ENCODE peak calls at places on chromosomes 5 and 9, in nine cellular contexts. One of them, this sample, is unnamed.

GRCh38 chr5:17151686-17152085 is 65.7 kb upstream of the BASP1 start:
- DNase-seq in omental fat pad: no peak
- DNase-seq in stomach: no peak
- DNase-seq in WTC11: peak
- DNase-seq in PC-9: no peak
- DNase-seq in fibroblast of lung: peak
- DNase-seq in heart left ventricle: no peak
- DNase-seq in bronchial epithelial cell: no peak
- DNase-seq in neural progenitor cell: peak
- DNase-seq in this sample: no peak

GRCh38 chr5:56534102-56534501 is 281.2 kb upstream of the MAP3K1 start:
- DNase-seq in heart left ventricle: no peak
- DNase-seq in omental fat pad: no peak
- DNase-seq in fibroblast of lung: peak
- DNase-seq in PC-9: peak
- DNase-seq in stomach: peak
- DNase-seq in bronchial epithelial cell: peak
- DNase-seq in neural progenitor cell: no peak
- DNase-seq in WTC11: no peak
- DNase-seq in this sample: no peak

GRCh38 chr5:74083096-74083495 is 457.1 kb downstream of the ARHGEF28 start:
- DNase-seq in fibroblast of lung: no peak
- DNase-seq in bronchial epithelial cell: no peak
- DNase-seq in WTC11: no peak
- DNase-seq in stomach: no peak
- DNase-seq in heart left ventricle: no peak
- DNase-seq in PC-9: no peak
- DNase-seq in neural progenitor cell: no peak
- DNase-seq in omental fat pad: no peak
- DNase-seq in this sample: no peak

GRCh38 chr9:118563677-118564076 is 805.6 kb downstream of the BRINP1 start:
- DNase-seq in WTC11: no peak
- DNase-seq in bronchial epithelial cell: peak
- DNase-seq in stomach: no peak
- DNase-seq in heart left ventricle: no peak
- DNase-seq in neural progenitor cell: no peak
- DNase-seq in fibroblast of lung: peak
- DNase-seq in PC-9: no peak
- DNase-seq in omental fat pad: no peak
- DNase-seq in this sample: no peak

GRCh38 chr5:98750693-98751092 is 22.8 kb upstream of the RGMB start:
- DNase-seq in bronchial epithelial cell: peak
- DNase-seq in stomach: no peak
- DNase-seq in WTC11: peak
- DNase-seq in omental fat pad: no peak
- DNase-seq in PC-9: no peak
- DNase-seq in neural progenitor cell: no peak
- DNase-seq in fibroblast of lung: no peak
- DNase-seq in heart left ventricle: no peak
- DNase-seq in this sample: no peak

GRCh38 chr5:80711938-80712337 is 57.2 kb upstream of the DHFR start:
- DNase-seq in heart left ventricle: no peak
- DNase-seq in PC-9: no peak
- DNase-seq in omental fat pad: no peak
- DNase-seq in fibroblast of lung: peak
- DNase-seq in bronchial epithelial cell: peak
- DNase-seq in stomach: no peak
- DNase-seq in WTC11: peak
- DNase-seq in neural progenitor cell: peak
- DNase-seq in this sample: peak

GRCh38 chr9:127360829-127361228 is 36.1 kb upstream of the SLC2A8 start:
- DNase-seq in bronchial epithelial cell: peak
- DNase-seq in PC-9: no peak
- DNase-seq in heart left ventricle: no peak
- DNase-seq in WTC11: peak
- DNase-seq in neural progenitor cell: peak
- DNase-seq in stomach: peak
- DNase-seq in omental fat pad: no peak
- DNase-seq in fibroblast of lung: peak
- DNase-seq in this sample: no peak

GRCh38 chr5:41747291-41747690 is 122.9 kb downstream of the OXCT1 start:
- DNase-seq in stomach: no peak
- DNase-seq in omental fat pad: no peak
- DNase-seq in heart left ventricle: no peak
- DNase-seq in WTC11: no peak
- DNase-seq in neural progenitor cell: no peak
- DNase-seq in PC-9: no peak
- DNase-seq in fibroblast of lung: peak
- DNase-seq in bronchial epithelial cell: peak
- DNase-seq in this sample: no peak

GRCh38 chr9:133238272-133238850 is 29.3 kb upstream of the OBP2B start:
- DNase-seq in bronchial epithelial cell: peak
- DNase-seq in PC-9: no peak
- DNase-seq in heart left ventricle: peak
- DNase-seq in omental fat pad: peak
- DNase-seq in fibroblast of lung: peak
- DNase-seq in stomach: peak
- DNase-seq in neural progenitor cell: peak
- DNase-seq in WTC11: peak
- DNase-seq in this sample: no peak

GRCh38 chr5:128007939-128008338 is 75.6 kb upstream of the SLC12A2 start:
- DNase-seq in PC-9: peak
- DNase-seq in omental fat pad: no peak
- DNase-seq in bronchial epithelial cell: no peak
- DNase-seq in neural progenitor cell: no peak
- DNase-seq in stomach: no peak
- DNase-seq in heart left ventricle: no peak
- DNase-seq in WTC11: no peak
- DNase-seq in fibroblast of lung: peak
- DNase-seq in this sample: no peak

GRCh38 chr9:121743441-121744001 is 92.1 kb downstream of the DAB2IP start:
- DNase-seq in neural progenitor cell: peak
- DNase-seq in heart left ventricle: peak
- DNase-seq in omental fat pad: no peak
- DNase-seq in bronchial epithelial cell: peak
- DNase-seq in stomach: peak
- DNase-seq in WTC11: peak
- DNase-seq in PC-9: peak
- DNase-seq in fibroblast of lung: peak
- DNase-seq in this sample: no peak

GRCh38 chr9:121746411-121746810 is 95.0 kb downstream of the DAB2IP start:
- DNase-seq in WTC11: no peak
- DNase-seq in stomach: no peak
- DNase-seq in bronchial epithelial cell: no peak
- DNase-seq in PC-9: no peak
- DNase-seq in neural progenitor cell: no peak
- DNase-seq in heart left ventricle: no peak
- DNase-seq in omental fat pad: no peak
- DNase-seq in fibroblast of lung: no peak
- DNase-seq in this sample: no peak

GRCh38 chr9:121744002-121744686 is 92.7 kb downstream of the DAB2IP start:
- DNase-seq in omental fat pad: no peak
- DNase-seq in WTC11: peak
- DNase-seq in PC-9: no peak
- DNase-seq in fibroblast of lung: peak
- DNase-seq in heart left ventricle: peak
- DNase-seq in neural progenitor cell: peak
- DNase-seq in bronchial epithelial cell: peak
- DNase-seq in stomach: peak
- DNase-seq in this sample: peak

GRCh38 chr9:121745396-121745695 is 93.9 kb downstream of the DAB2IP start:
- DNase-seq in stomach: no peak
- DNase-seq in bronchial epithelial cell: no peak
- DNase-seq in omental fat pad: no peak
- DNase-seq in WTC11: no peak
- DNase-seq in PC-9: no peak
- DNase-seq in neural progenitor cell: no peak
- DNase-seq in fibroblast of lung: no peak
- DNase-seq in heart left ventricle: no peak
- DNase-seq in this sample: no peak

GRCh38 chr9:121744687-121745395 is 93.4 kb downstream of the DAB2IP start:
- DNase-seq in neural progenitor cell: peak
- DNase-seq in omental fat pad: no peak
- DNase-seq in fibroblast of lung: peak
- DNase-seq in bronchial epithelial cell: no peak
- DNase-seq in heart left ventricle: no peak
- DNase-seq in stomach: no peak
- DNase-seq in WTC11: no peak
- DNase-seq in PC-9: no peak
- DNase-seq in this sample: no peak
- TF ChIP-seq CTCF in neural progenitor cell: no peak
- TF ChIP-seq CTCF in omental fat pad: no peak
- TF ChIP-seq CTCF in fibroblast of lung: no peak
- TF ChIP-seq CTCF in bronchial epithelial cell: no peak
- TF ChIP-seq CTCF in heart left ventricle: no peak
- TF ChIP-seq CTCF in stomach: no peak
- TF ChIP-seq CTCF in WTC11: no peak
- TF ChIP-seq CTCF in PC-9: peak
- TF ChIP-seq CTCF in this sample: no peak

GRCh38 chr5:142679744-142680143 is 6.1 kb downstream of the FGF1 start:
- DNase-seq in fibroblast of lung: no peak
- DNase-seq in bronchial epithelial cell: no peak
- DNase-seq in omental fat pad: no peak
- DNase-seq in neural progenitor cell: no peak
- DNase-seq in stomach: no peak
- DNase-seq in PC-9: no peak
- DNase-seq in heart left ventricle: no peak
- DNase-seq in WTC11: no peak
- DNase-seq in this sample: no peak

GRCh38 chr5:142677212-142677611 is 8.7 kb downstream of the FGF1 start:
- DNase-seq in bronchial epithelial cell: peak
- DNase-seq in PC-9: no peak
- DNase-seq in neural progenitor cell: no peak
- DNase-seq in WTC11: no peak
- DNase-seq in fibroblast of lung: no peak
- DNase-seq in omental fat pad: no peak
- DNase-seq in heart left ventricle: no peak
- DNase-seq in stomach: no peak
- DNase-seq in this sample: no peak

GRCh38 chr5:142680605-142681259 is 5.2 kb downstream of the FGF1 start:
- DNase-seq in omental fat pad: no peak
- DNase-seq in PC-9: peak
- DNase-seq in WTC11: no peak
- DNase-seq in fibroblast of lung: peak
- DNase-seq in bronchial epithelial cell: peak
- DNase-seq in neural progenitor cell: no peak
- DNase-seq in heart left ventricle: no peak
- DNase-seq in stomach: peak
- DNase-seq in this sample: no peak

GRCh38 chr5:142675211-142675599 is 10.7 kb downstream of the FGF1 start:
- DNase-seq in stomach: no peak
- DNase-seq in heart left ventricle: no peak
- DNase-seq in neural progenitor cell: no peak
- DNase-seq in PC-9: no peak
- DNase-seq in omental fat pad: no peak
- DNase-seq in WTC11: no peak
- DNase-seq in bronchial epithelial cell: no peak
- DNase-seq in fibroblast of lung: no peak
- DNase-seq in this sample: no peak

DNA sequence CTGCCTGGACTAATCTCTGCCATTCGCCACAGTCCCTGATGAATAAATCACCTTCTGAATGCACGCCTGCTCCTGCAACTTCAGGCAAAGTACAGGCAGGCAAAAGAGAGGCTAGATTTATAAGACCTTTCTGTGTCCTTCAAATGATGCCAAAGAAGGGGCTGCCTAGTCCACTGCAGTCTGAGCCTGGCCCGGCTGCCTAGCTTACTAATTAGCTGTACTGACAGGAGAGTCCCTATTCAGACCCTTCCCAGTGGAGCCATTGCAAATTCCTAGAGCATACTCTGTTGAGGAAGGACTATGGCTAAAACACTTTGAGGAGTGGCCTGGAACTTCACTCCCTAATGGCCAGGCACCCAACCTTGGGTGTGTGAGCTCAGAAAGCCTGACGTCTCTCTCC is 7.3 kb downstream of the FGF1 start:
- DNase-seq in neural progenitor cell: peak
- DNase-seq in WTC11: no peak
- DNase-seq in PC-9: no peak
- DNase-seq in stomach: no peak
- DNase-seq in bronchial epithelial cell: no peak
- DNase-seq in omental fat pad: no peak
- DNase-seq in heart left ventricle: no peak
- DNase-seq in fibroblast of lung: no peak
- DNase-seq in this sample: no peak
- TF ChIP-seq CTCF in neural progenitor cell: no peak
- TF ChIP-seq CTCF in WTC11: no peak
- TF ChIP-seq CTCF in PC-9: no peak
- TF ChIP-seq CTCF in stomach: no peak
- TF ChIP-seq CTCF in bronchial epithelial cell: no peak
- TF ChIP-seq CTCF in omental fat pad: no peak
- TF ChIP-seq CTCF in heart left ventricle: no peak
- TF ChIP-seq CTCF in fibroblast of lung: no peak
- TF ChIP-seq CTCF in this sample: no peak

GRCh38 chr5:111223790-111224560 is at the start of gene CAMK4:
- DNase-seq in heart left ventricle: peak
- DNase-seq in WTC11: peak
- DNase-seq in omental fat pad: no peak
- DNase-seq in stomach: peak
- DNase-seq in bronchial epithelial cell: peak
- DNase-seq in neural progenitor cell: peak
- DNase-seq in fibroblast of lung: peak
- DNase-seq in PC-9: no peak
- DNase-seq in this sample: peak
- TF ChIP-seq CTCF in heart left ventricle: peak
- TF ChIP-seq CTCF in WTC11: no peak
- TF ChIP-seq CTCF in omental fat pad: no peak
- TF ChIP-seq CTCF in stomach: no peak
- TF ChIP-seq CTCF in bronchial epithelial cell: no peak
- TF ChIP-seq CTCF in neural progenitor cell: peak
- TF ChIP-seq CTCF in fibroblast of lung: peak
- TF ChIP-seq CTCF in PC-9: no peak
- TF ChIP-seq CTCF in this sample: no peak

GRCh38 chr9:113139953-113140352 is 10.9 kb upstream of the SLC31A2 start:
- DNase-seq in omental fat pad: no peak
- DNase-seq in neural progenitor cell: no peak
- DNase-seq in stomach: no peak
- DNase-seq in PC-9: no peak
- DNase-seq in bronchial epithelial cell: no peak
- DNase-seq in fibroblast of lung: no peak
- DNase-seq in heart left ventricle: no peak
- DNase-seq in WTC11: no peak
- DNase-seq in this sample: no peak

GRCh38 chr9:113139225-113139829 is 11.5 kb upstream of the SLC31A2 start:
- DNase-seq in PC-9: no peak
- DNase-seq in bronchial epithelial cell: no peak
- DNase-seq in fibroblast of lung: no peak
- DNase-seq in heart left ventricle: no peak
- DNase-seq in neural progenitor cell: no peak
- DNase-seq in omental fat pad: no peak
- DNase-seq in WTC11: no peak
- DNase-seq in stomach: no peak
- DNase-seq in this sample: no peak

GRCh38 chr9:113137196-113138168 is 13.3 kb upstream of the SLC31A2 start:
- DNase-seq in stomach: peak
- DNase-seq in fibroblast of lung: no peak
- DNase-seq in PC-9: peak
- DNase-seq in neural progenitor cell: no peak
- DNase-seq in omental fat pad: no peak
- DNase-seq in WTC11: no peak
- DNase-seq in heart left ventricle: no peak
- DNase-seq in bronchial epithelial cell: no peak
- DNase-seq in this sample: no peak

GRCh38 chr9:113143432-113144227 is 7.2 kb upstream of the SLC31A2 start:
- DNase-seq in bronchial epithelial cell: no peak
- DNase-seq in omental fat pad: no peak
- DNase-seq in neural progenitor cell: no peak
- DNase-seq in PC-9: no peak
- DNase-seq in heart left ventricle: no peak
- DNase-seq in fibroblast of lung: no peak
- DNase-seq in stomach: no peak
- DNase-seq in WTC11: no peak
- DNase-seq in this sample: no peak

GRCh38 chr9:113138760-113139159 is 12.0 kb upstream of the SLC31A2 start:
- DNase-seq in stomach: no peak
- DNase-seq in PC-9: no peak
- DNase-seq in heart left ventricle: no peak
- DNase-seq in bronchial epithelial cell: no peak
- DNase-seq in omental fat pad: no peak
- DNase-seq in neural progenitor cell: no peak
- DNase-seq in fibroblast of lung: no peak
- DNase-seq in WTC11: no peak
- DNase-seq in this sample: no peak
- TF ChIP-seq CTCF in stomach: no peak
- TF ChIP-seq CTCF in PC-9: no peak
- TF ChIP-seq CTCF in heart left ventricle: no peak
- TF ChIP-seq CTCF in bronchial epithelial cell: no peak
- TF ChIP-seq CTCF in omental fat pad: no peak
- TF ChIP-seq CTCF in neural progenitor cell: no peak
- TF ChIP-seq CTCF in fibroblast of lung: no peak
- TF ChIP-seq CTCF in WTC11: no peak
- TF ChIP-seq CTCF in this sample: no peak